ENCODE peak calls at places on chromosomes 5 and 9, in seven cellular contexts. I, C, B, V, Z, O and U are unnamed samples.

GRCh38 chr9:38326122-38326521 is 66.4 kb upstream of the ALDH1B1 start:
- DNase-seq in I (no peak), V (no peak), B (no peak), Z (no peak), C (no peak), O (no peak), U (no peak)

GRCh38 chr9:124975131-124975530 is 34.2 kb upstream of the GOLGA1 start:
- DNase-seq in O (no peak), Z (peak), I (no peak), C (no peak), B (no peak), V (no peak), U (no peak)

GRCh38 chr5:91072891-91073290 is 310.2 kb downstream of the ARRDC3 start:
- DNase-seq in Z (no peak), V (no peak), B (no peak), I (no peak), C (no peak), O (no peak), U (no peak)

GRCh38 chr9:121326924-121327613 is 43.0 kb downstream of the STOM start:
- DNase-seq in B (no peak), O (no peak), C (no peak), V (no peak), Z (no peak), I (no peak), U (no peak)

GRCh38 chr9:117245225-117245624 is 169.6 kb downstream of the ASTN2 start:
- DNase-seq in I (no peak), O (no peak), V (no peak), B (peak), C (no peak), Z (no peak), U (no peak)

GRCh38 chr5:14268738-14269137 is 125.6 kb downstream of the TRIO start:
- DNase-seq in B (no peak), C (no peak), V (peak), O (no peak), Z (no peak), I (no peak), U (no peak)

GRCh38 chr5:73426034-73426433 is 22.5 kb downstream of the FOXD1 start:
- DNase-seq in V (no peak), B (no peak), C (no peak), I (no peak), O (no peak), Z (no peak), U (no peak)

GRCh38 chr5:390571-391491 is 52.1 kb upstream of the EXOC3 start:
- DNase-seq in O (no peak), C (no peak), Z (no peak), V (no peak), I (no peak), B (no peak), U (peak)

GRCh38 chr5:100576217-100576751 is 41.1 kb downstream of the FAM174A start:
- DNase-seq in O (no peak), I (no peak), C (no peak), B (no peak), Z (no peak), V (no peak), U (no peak)